ENCODE peak calls at places on chromosomes 7 and 10, in five cellular contexts. One of them, this sample, is unnamed.
A peak's percentile ranks its signal among the peaks of the same experiment; 100 is the strongest.

GRCh38 chr10:107859065-107859464 is 694.6 kb upstream of the SORCS1 start:
- DNase-seq in EL: no peak
- DNase-seq in activated effector memory CD4-positive, alpha-beta T cell treated with Interleukin-2 at 50 U/mL for 16 hours: no peak
- DNase-seq in A549: no peak
- DNase-seq in Daoy: no peak
- DNase-seq in this sample: no peak

GRCh38 chr7:36286241-36286640 is 103.4 kb upstream of the ANLN start:
- DNase-seq in EL: no peak
- DNase-seq in A549: no peak
- DNase-seq in Daoy: no peak
- DNase-seq in activated effector memory CD4-positive, alpha-beta T cell treated with Interleukin-2 at 50 U/mL for 16 hours: peak; percentile 54
- DNase-seq in this sample: no peak

GRCh38 chr7:111384065-111384891 is 178.0 kb downstream of the IMMP2L start:
- DNase-seq in Daoy: no peak
- DNase-seq in activated effector memory CD4-positive, alpha-beta T cell treated with Interleukin-2 at 50 U/mL for 16 hours: no peak
- DNase-seq in A549: peak; percentile 38
- DNase-seq in EL: peak; percentile 59
- DNase-seq in this sample: no peak

GRCh38 chr7:93719546-93719945 is 145.0 kb upstream of the CALCR start:
- DNase-seq in Daoy: peak; percentile 90
- DNase-seq in activated effector memory CD4-positive, alpha-beta T cell treated with Interleukin-2 at 50 U/mL for 16 hours: no peak
- DNase-seq in EL: peak; percentile 47
- DNase-seq in A549: peak; percentile 11
- DNase-seq in this sample: no peak

GRCh38 chr7:27389508-27389907 is 146.9 kb downstream of the EVX1 start:
- DNase-seq in Daoy: no peak
- DNase-seq in A549: no peak
- DNase-seq in EL: no peak
- DNase-seq in activated effector memory CD4-positive, alpha-beta T cell treated with Interleukin-2 at 50 U/mL for 16 hours: no peak
- DNase-seq in this sample: no peak

GRCh38 chr10:96832721-96833219 is 672 bp downstream of the LCOR start:
- DNase-seq in activated effector memory CD4-positive, alpha-beta T cell treated with Interleukin-2 at 50 U/mL for 16 hours: peak; percentile 82
- DNase-seq in A549: peak; percentile 78
- DNase-seq in EL: peak; percentile 80
- DNase-seq in Daoy: peak; percentile 79
- DNase-seq in this sample: peak; percentile 49

GRCh38 chr7:74525881-74526280 is 72.2 kb downstream of the GTF2IRD1 start:
- DNase-seq in A549: no peak
- DNase-seq in EL: no peak
- DNase-seq in Daoy: no peak
- DNase-seq in activated effector memory CD4-positive, alpha-beta T cell treated with Interleukin-2 at 50 U/mL for 16 hours: no peak
- DNase-seq in this sample: no peak

GRCh38 chr7:78770422-78771410 is 682.8 kb downstream of the MAGI2 start:
- DNase-seq in Daoy: no peak
- DNase-seq in activated effector memory CD4-positive, alpha-beta T cell treated with Interleukin-2 at 50 U/mL for 16 hours: no peak
- DNase-seq in EL: peak; percentile 14
- DNase-seq in A549: no peak
- DNase-seq in this sample: no peak

GRCh38 chr10:36542493-36542892 is 582.9 kb upstream of the ANKRD30A start:
- DNase-seq in activated effector memory CD4-positive, alpha-beta T cell treated with Interleukin-2 at 50 U/mL for 16 hours: no peak
- DNase-seq in A549: no peak
- DNase-seq in EL: no peak
- DNase-seq in Daoy: no peak
- DNase-seq in this sample: no peak

GRCh38 chr7:157689269-157690057 is 352.7 kb downstream of the DNAJB6 start:
- DNase-seq in EL: no peak
- DNase-seq in Daoy: peak; percentile 71
- DNase-seq in activated effector memory CD4-positive, alpha-beta T cell treated with Interleukin-2 at 50 U/mL for 16 hours: no peak
- DNase-seq in A549: no peak
- DNase-seq in this sample: no peak

GRCh38 chr7:55534916-55535636 is 37.2 kb downstream of the VOPP1 start:
- DNase-seq in EL: no peak
- DNase-seq in Daoy: no peak
- DNase-seq in A549: no peak
- DNase-seq in activated effector memory CD4-positive, alpha-beta T cell treated with Interleukin-2 at 50 U/mL for 16 hours: no peak
- DNase-seq in this sample: no peak

GRCh38 chr7:41881313-41882130 is 178.6 kb upstream of the INHBA start:
- DNase-seq in activated effector memory CD4-positive, alpha-beta T cell treated with Interleukin-2 at 50 U/mL for 16 hours: peak; percentile 5
- DNase-seq in Daoy: peak; percentile 47
- DNase-seq in A549: no peak
- DNase-seq in EL: no peak
- DNase-seq in this sample: no peak

GRCh38 chr10:82221750-82222149 is 346.8 kb downstream of the NRG3 start:
- DNase-seq in activated effector memory CD4-positive, alpha-beta T cell treated with Interleukin-2 at 50 U/mL for 16 hours: no peak
- DNase-seq in Daoy: no peak
- DNase-seq in A549: no peak
- DNase-seq in EL: no peak
- DNase-seq in this sample: no peak

GRCh38 chr7:94439893-94440381 is 45.2 kb downstream of the COL1A2 start:
- DNase-seq in activated effector memory CD4-positive, alpha-beta T cell treated with Interleukin-2 at 50 U/mL for 16 hours: no peak
- DNase-seq in A549: no peak
- DNase-seq in Daoy: no peak
- DNase-seq in EL: peak; percentile 50
- DNase-seq in this sample: no peak

GRCh38 chr10:69051710-69052487 is 36.0 kb upstream of the SRGN start:
- DNase-seq in activated effector memory CD4-positive, alpha-beta T cell treated with Interleukin-2 at 50 U/mL for 16 hours: no peak
- DNase-seq in EL: no peak
- DNase-seq in A549: no peak
- DNase-seq in Daoy: no peak
- DNase-seq in this sample: no peak

GRCh38 chr10:14772399-14772798 is 2.3 kb downstream of the FAM107B start:
- DNase-seq in EL: no peak
- DNase-seq in A549: no peak
- DNase-seq in activated effector memory CD4-positive, alpha-beta T cell treated with Interleukin-2 at 50 U/mL for 16 hours: no peak
- DNase-seq in Daoy: no peak
- DNase-seq in this sample: no peak

GRCh38 chr10:121525276-121526039 is 72.8 kb downstream of the FGFR2 start:
- DNase-seq in activated effector memory CD4-positive, alpha-beta T cell treated with Interleukin-2 at 50 U/mL for 16 hours: no peak
- DNase-seq in EL: no peak
- DNase-seq in A549: no peak
- DNase-seq in Daoy: no peak
- DNase-seq in this sample: no peak

GRCh38 chr7:148110097-148110868 is 480.3 kb upstream of the C7orf33 start:
- DNase-seq in A549: peak; percentile 12
- DNase-seq in activated effector memory CD4-positive, alpha-beta T cell treated with Interleukin-2 at 50 U/mL for 16 hours: no peak
- DNase-seq in EL: no peak
- DNase-seq in Daoy: peak; percentile 21
- DNase-seq in this sample: no peak

GRCh38 chr10:12351447-12351846 is 2.1 kb downstream of the CAMK1D start:
- DNase-seq in Daoy: no peak
- DNase-seq in EL: no peak
- DNase-seq in A549: no peak
- DNase-seq in activated effector memory CD4-positive, alpha-beta T cell treated with Interleukin-2 at 50 U/mL for 16 hours: no peak
- DNase-seq in this sample: no peak

GRCh38 chr7:156640949-156641485 is 443 bp downstream of the RNF32 start:
- DNase-seq in A549: peak; percentile 53
- DNase-seq in activated effector memory CD4-positive, alpha-beta T cell treated with Interleukin-2 at 50 U/mL for 16 hours: peak; percentile 48
- DNase-seq in EL: peak; percentile 46
- DNase-seq in Daoy: peak; percentile 83
- DNase-seq in this sample: no peak